ENCODE peak calls at places on chromosome 15, in five cellular contexts. S is body of pancreas, J is adipocyte, X is heart left ventricle, G is PC-9. C is an unnamed sample. For H3K27me3, the result is how much of the 10 kb centered on the place peaks cover.

GRCh38 chr15:68427366-68427765 is 4.6 kb downstream of the ITGA11 start:
- DNase-seq in S (no peak), J (peak), X (no peak), G (no peak), C (no peak)

GRCh38 chr15:34365836-34366235 is 1.2 kb downstream of the LPCAT4 start:
- DNase-seq in S (no peak), J (no peak), X (no peak), G (no peak), C (no peak)

GRCh38 chr15:98799461-98799971 is 151.2 kb downstream of the IGF1R start:
- DNase-seq in S (peak), J (peak), X (no peak), G (peak), C (no peak)

GRCh38 chr15:94097567-94097966 is 133.8 kb upstream of the MCTP2 start:
- DNase-seq in S (no peak), J (no peak), X (no peak), G (no peak), C (no peak)

GRCh38 chr15:44735482-44736260 is 657 bp upstream of the TRIM69 start:
- DNase-seq in S (no peak), J (peak), X (no peak), G (no peak), C (no peak)

GRCh38 chr15:33154366-33155166 is 39.9 kb downstream of the FMN1 start:
- DNase-seq in S (no peak), J (peak), X (peak), G (peak), C (no peak)

GRCh38 chr15:70826634-70827033 is 27.3 kb downstream of the LARP6 start:
- DNase-seq in S (peak), J (peak), X (no peak), G (peak), C (no peak)

GRCh38 chr15:73870700-73871408 is 2.5 kb upstream of the TBC1D21 start:
- DNase-seq in S (peak), J (no peak), X (peak), G (no peak), C (no peak)

GRCh38 chr15:69224383-69224782 is 63.9 kb downstream of the GLCE start:
- DNase-seq in S (peak), J (no peak), X (no peak), G (peak), C (no peak)

GRCh38 chr15:53031469-53031868 is 241.3 kb upstream of the ONECUT1 start:
- DNase-seq in S (no peak), J (no peak), X (no peak), G (no peak), C (no peak)

GRCh38 chr15:29125382-29126207 is 144.0 kb downstream of the NSMCE3 start:
- DNase-seq in S (no peak), J (no peak), X (peak), G (no peak), C (no peak)

GRCh38 chr15:40150163-40150925 is 10.5 kb upstream of the BUB1B start:
- DNase-seq in S (peak), J (peak), X (no peak), G (peak), C (no peak)

GRCh38 chr15:96160800-96161199 is 169.7 kb upstream of the NR2F2 start:
- DNase-seq in S (peak), J (no peak), X (no peak), G (no peak), C (no peak)

GRCh38 chr15:83446904-83447708 is at the start of gene SH3GL3:
- DNase-seq in S (peak), J (peak), X (peak), G (no peak), C (no peak)

GRCh38 chr15:40075298-40076044 is 33.2 kb downstream of the BMF start:
- DNase-seq in S (peak), J (no peak), X (no peak), G (no peak), C (no peak)

GRCh38 chr15:40340038-40340739 is 550 bp downstream of the CCDC9B start:
- DNase-seq in S (peak), J (peak), X (peak), G (no peak), C (no peak)

GRCh38 chr15:81820236-81820635 is 225.6 kb downstream of the MEX3B start:
- DNase-seq in S (no peak), J (peak), X (no peak), G (no peak), C (no peak)

GRCh38 chr15:71974211-71974610 is 143.7 kb downstream of the MYO9A start:
- DNase-seq in S (no peak), J (no peak), X (no peak), G (no peak), C (no peak)

GRCh38 chr15:66080791-66081475 is 172.6 kb downstream of the MEGF11 start:
- DNase-seq in S (peak), J (peak), X (no peak), G (no peak), C (no peak)

GRCh38 chr15:66078196-66078928 is 175.2 kb downstream of the MEGF11 start:
- DNase-seq in S (no peak), J (no peak), X (no peak), G (no peak), C (no peak)

GRCh38 chr15:66076591-66077319 is 176.8 kb downstream of the MEGF11 start:
- DNase-seq in S (no peak), J (no peak), X (no peak), G (no peak), C (no peak)

GRCh38 chr15:66077320-66077663 is 176.3 kb downstream of the MEGF11 start:
- DNase-seq in S (no peak), J (no peak), X (no peak), G (no peak), C (no peak)

DNA sequence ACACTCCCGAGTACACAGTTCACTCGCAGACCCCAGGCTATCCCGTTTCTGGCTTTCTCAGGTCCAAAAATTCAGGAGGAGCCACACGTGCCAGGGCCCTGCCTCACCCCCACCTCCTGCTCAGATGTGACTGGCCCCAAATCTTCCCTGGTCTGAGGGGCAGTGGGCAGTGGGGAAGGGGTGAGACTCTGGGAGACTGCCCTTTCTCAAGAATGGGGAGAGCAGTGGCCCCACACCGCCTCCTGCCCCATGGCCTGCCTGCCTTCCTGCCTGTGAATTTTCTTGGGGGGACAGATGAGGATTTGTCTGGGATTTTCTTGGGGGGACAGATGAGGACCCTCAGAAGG is 174.6 kb downstream of the MEGF11 start:
- DNase-seq in S (no peak), J (no peak), X (no peak), G (no peak), C (no peak)
- H3K4me3 ChIP-seq in S (no peak), J (no peak), X (no peak), G (no peak), C (no peak)

GRCh38 chr15:89360294-89360971 is 25.8 kb upstream of the POLG start:
- DNase-seq in S (no peak), J (no peak), X (no peak), G (no peak), C (no peak)

GRCh38 chr15:89356634-89357298 is 22.1 kb upstream of the POLG start:
- DNase-seq in S (peak), J (peak), X (no peak), G (no peak), C (no peak)

GRCh38 chr15:89359471-89360293 is 25.1 kb upstream of the POLG start:
- DNase-seq in S (no peak), J (no peak), X (no peak), G (no peak), C (no peak)

GRCh38 chr15:89358755-89359439 is 24.3 kb upstream of the POLG start:
- DNase-seq in S (peak), J (peak), X (peak), G (peak), C (peak)

GRCh38 chr15:89358435-89358754 is 23.8 kb upstream of the POLG start:
- DNase-seq in S (no peak), J (no peak), X (no peak), G (no peak), C (no peak)
- H3K27me3 ChIP-seq in S (under half), J (half or more), X (half or more), G (half or more), C (half or more)

GRCh38 chr15:101543431-101543830 is 53.9 kb upstream of the PCSK6 start:
- DNase-seq in S (no peak), J (no peak), X (no peak), G (no peak), C (no peak)
- H3K4me3 ChIP-seq in S (no peak), J (no peak), X (no peak), G (no peak), C (no peak)

GRCh38 chr15:28093761-28094535 is 5.2 kb downstream of the OCA2 start:
- DNase-seq in S (no peak), J (no peak), X (no peak), G (no peak), C (no peak)
- H3K27me3 ChIP-seq in S (under half), J (under half), X (half or more), G (under half), C (under half)